ENCODE peak calls at places on chromosomes 2 and 18, in six cellular contexts. A is body of pancreas, C is suprapubic skin, N is pancreas, I is B cell, W is transverse colon. E is an unnamed sample.

GRCh38 chr2:157480182-157480961 is 36.5 kb upstream of the CYTIP start:
- DNase-seq in A (peak), C (no peak), N (peak), I (no peak), W (peak), E (peak)

GRCh38 chr2:20015482-20016083 is 3.1 kb upstream of the MATN3 start:
- DNase-seq in A (no peak), C (no peak), N (no peak), I (no peak), W (no peak), E (peak)

GRCh38 chr2:72415256-72415655 is 267.6 kb upstream of the CYP26B1 start:
- DNase-seq in A (no peak), C (no peak), N (no peak), I (no peak), W (no peak), E (peak)

GRCh38 chr18:40314199-40314598 is 1640.8 kb upstream of the PIK3C3 start:
- DNase-seq in A (no peak), C (no peak), N (no peak), I (no peak), W (no peak), E (no peak)

GRCh38 chr2:202109737-202110184 is 36.7 kb downstream of the KIAA2012 start:
- DNase-seq in A (peak), C (no peak), N (no peak), I (no peak), W (no peak), E (peak)

GRCh38 chr2:223247136-223247535 is 195.1 kb downstream of the KCNE4 start:
- DNase-seq in A (no peak), C (no peak), N (no peak), I (no peak), W (no peak), E (peak)

GRCh38 chr2:109206569-109207145 is 77.7 kb downstream of the SH3RF3 start:
- DNase-seq in A (no peak), C (peak), N (no peak), I (no peak), W (no peak), E (no peak)

GRCh38 chr2:130877258-130877657 is 40.5 kb downstream of the ARHGEF4 start:
- DNase-seq in A (no peak), C (no peak), N (no peak), I (no peak), W (no peak), E (no peak)

GRCh38 chr18:77059294-77059916 is 73.2 kb downstream of the MBP start:
- DNase-seq in A (peak), C (no peak), N (no peak), I (no peak), W (no peak), E (no peak)

GRCh38 chr18:477565-477964 is 22.9 kb downstream of the COLEC12 start:
- DNase-seq in A (peak), C (no peak), N (peak), I (no peak), W (no peak), E (no peak)

GRCh38 chr18:31162419-31162793 is 250 bp downstream of the DSC1 start:
- DNase-seq in A (no peak), C (no peak), N (no peak), I (no peak), W (no peak), E (no peak)

GRCh38 chr2:236826727-236827126 is 257.1 kb downstream of the ACKR3 start:
- DNase-seq in A (no peak), C (peak), N (no peak), I (no peak), W (no peak), E (no peak)

GRCh38 chr2:54287532-54287931 is 31.5 kb upstream of the TSPYL6 start:
- DNase-seq in A (no peak), C (no peak), N (no peak), I (no peak), W (no peak), E (no peak)

GRCh38 chr18:35114305-35114704 is 73.1 kb downstream of the MAPRE2 start:
- DNase-seq in A (no peak), C (no peak), N (no peak), I (no peak), W (no peak), E (no peak)

GRCh38 chr2:234649951-234650350 is 153.1 kb upstream of the ARL4C start:
- DNase-seq in A (no peak), C (no peak), N (no peak), I (no peak), W (no peak), E (no peak)

GRCh38 chr2:159712929-159713575 is 746 bp downstream of the MARCHF7 start:
- DNase-seq in A (no peak), C (no peak), N (no peak), I (no peak), W (no peak), E (no peak)

GRCh38 chr2:140863713-140864112 is 1267.1 kb downstream of the LRP1B start:
- DNase-seq in A (no peak), C (no peak), N (no peak), I (no peak), W (no peak), E (no peak)

GRCh38 chr2:203583084-203583695 is 48.1 kb upstream of the RAPH1 start:
- DNase-seq in A (no peak), C (no peak), N (no peak), I (no peak), W (no peak), E (no peak)

GRCh38 chr18:1663879-1664705 is 759.4 kb downstream of the ADCYAP1 start:
- DNase-seq in A (peak), C (peak), N (peak), I (no peak), W (peak), E (no peak)

GRCh38 chr18:76484749-76485387 is 10.2 kb downstream of the ZNF516 start:
- DNase-seq in A (no peak), C (no peak), N (no peak), I (no peak), W (no peak), E (no peak)

GRCh38 chr2:216877085-216877484 is 17.2 kb upstream of the TNP1 start:
- DNase-seq in A (no peak), C (no peak), N (no peak), I (no peak), W (no peak), E (no peak)

GRCh38 chr2:41965886-41966285 is 81.9 kb upstream of the PKDCC start:
- DNase-seq in A (peak), C (no peak), N (no peak), I (no peak), W (peak), E (no peak)

GRCh38 chr18:38244360-38244940 is 678.9 kb upstream of the CELF4 start:
- DNase-seq in A (no peak), C (no peak), N (no peak), I (no peak), W (no peak), E (no peak)

GRCh38 chr2:82795446-82795845 is 1663.6 kb downstream of the SUCLG1 start:
- DNase-seq in A (no peak), C (no peak), N (no peak), I (no peak), W (no peak), E (no peak)

GRCh38 chr2:38750011-38750792 is 959 bp downstream of the SRSF7 start:
- DNase-seq in A (peak), C (no peak), N (peak), I (peak), W (peak), E (no peak)

GRCh38 chr18:60113396-60113795 is 213.6 kb downstream of the PMAIP1 start:
- DNase-seq in A (no peak), C (no peak), N (no peak), I (no peak), W (no peak), E (no peak)

GRCh38 chr18:54712315-54712714 is 116.0 kb upstream of the RAB27B start:
- DNase-seq in A (no peak), C (no peak), N (no peak), I (no peak), W (peak), E (no peak)

GRCh38 chr18:70234667-70235459 is 29.4 kb upstream of the RTTN start:
- DNase-seq in A (no peak), C (no peak), N (no peak), I (no peak), W (no peak), E (no peak)

GRCh38 chr18:70233974-70234373 is 28.5 kb upstream of the RTTN start:
- DNase-seq in A (no peak), C (no peak), N (no peak), I (no peak), W (no peak), E (no peak)

GRCh38 chr18:70232251-70232650 is 26.8 kb upstream of the RTTN start:
- DNase-seq in A (no peak), C (no peak), N (no peak), I (no peak), W (no peak), E (no peak)

GRCh38 chr18:70235478-70235877 is 30.0 kb upstream of the RTTN start:
- DNase-seq in A (no peak), C (no peak), N (no peak), I (no peak), W (no peak), E (no peak)
- TF ChIP-seq CTCF in A (no peak), C (no peak), N (no peak), I (no peak), W (no peak), E (no peak)

GRCh38 chr2:232387451-232388171 is 9.1 kb downstream of the ALPP start:
- DNase-seq in A (no peak), C (no peak), N (no peak), I (no peak), W (no peak), E (no peak)

GRCh38 chr2:232384466-232384865 is 5.9 kb downstream of the ALPP start:
- DNase-seq in A (no peak), C (no peak), N (no peak), I (no peak), W (no peak), E (no peak)

GRCh38 chr2:232386490-232386739 is 7.9 kb downstream of the ALPP start:
- DNase-seq in A (no peak), C (no peak), N (no peak), I (no peak), W (no peak), E (no peak)

GRCh38 chr2:232386740-232387450 is 8.3 kb downstream of the ALPP start:
- DNase-seq in A (no peak), C (no peak), N (no peak), I (no peak), W (no peak), E (no peak)

DNA sequence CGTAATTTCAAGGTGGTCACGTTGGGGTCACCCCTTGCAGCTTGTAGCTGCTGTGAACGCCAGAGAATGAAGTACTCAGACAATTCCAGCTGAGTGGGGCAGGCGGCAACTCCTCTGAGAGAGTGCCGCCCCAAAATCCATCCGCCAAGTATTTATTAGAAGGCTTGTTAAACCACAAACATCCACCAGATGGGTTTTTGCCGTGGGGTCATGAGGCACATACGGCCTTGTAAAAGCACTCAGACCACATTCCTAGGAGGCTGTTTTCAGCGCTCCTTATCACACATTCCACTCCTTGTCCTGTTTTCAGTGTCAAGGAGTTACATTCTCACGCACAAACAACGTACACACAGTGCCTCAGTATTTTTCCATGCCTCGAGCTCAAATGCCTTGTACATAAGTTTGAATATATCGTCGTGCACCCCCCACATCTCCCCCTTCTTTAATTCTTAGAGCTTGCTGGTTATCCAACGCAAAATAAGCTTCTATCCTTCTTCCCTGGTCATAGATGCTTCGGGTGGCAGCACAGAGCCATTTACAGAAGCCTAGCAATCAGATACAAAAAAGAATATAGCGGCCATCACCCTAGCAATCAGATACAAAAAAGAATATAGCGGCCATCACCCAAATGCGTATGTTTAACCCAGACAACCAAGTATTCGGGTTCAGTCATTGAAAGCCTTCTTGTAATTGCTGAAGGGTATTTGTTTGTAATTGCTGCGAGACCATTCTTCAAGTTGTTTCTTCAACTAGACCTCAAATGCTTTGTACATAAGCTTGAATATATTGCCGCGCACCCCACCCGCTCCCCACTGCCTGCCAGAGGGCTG is 7.3 kb downstream of the ALPP start:
- DNase-seq in A (no peak), C (no peak), N (no peak), I (no peak), W (no peak), E (peak)
- TF ChIP-seq CTCF in A (no peak), C (no peak), N (no peak), I (no peak), W (no peak), E (no peak)

GRCh38 chr2:205685314-205686230 is 3.3 kb downstream of the NRP2 start:
- DNase-seq in A (peak), C (no peak), N (no peak), I (no peak), W (no peak), E (no peak)
- TF ChIP-seq CTCF in A (no peak), C (no peak), N (no peak), I (no peak), W (no peak), E (no peak)

DNA sequence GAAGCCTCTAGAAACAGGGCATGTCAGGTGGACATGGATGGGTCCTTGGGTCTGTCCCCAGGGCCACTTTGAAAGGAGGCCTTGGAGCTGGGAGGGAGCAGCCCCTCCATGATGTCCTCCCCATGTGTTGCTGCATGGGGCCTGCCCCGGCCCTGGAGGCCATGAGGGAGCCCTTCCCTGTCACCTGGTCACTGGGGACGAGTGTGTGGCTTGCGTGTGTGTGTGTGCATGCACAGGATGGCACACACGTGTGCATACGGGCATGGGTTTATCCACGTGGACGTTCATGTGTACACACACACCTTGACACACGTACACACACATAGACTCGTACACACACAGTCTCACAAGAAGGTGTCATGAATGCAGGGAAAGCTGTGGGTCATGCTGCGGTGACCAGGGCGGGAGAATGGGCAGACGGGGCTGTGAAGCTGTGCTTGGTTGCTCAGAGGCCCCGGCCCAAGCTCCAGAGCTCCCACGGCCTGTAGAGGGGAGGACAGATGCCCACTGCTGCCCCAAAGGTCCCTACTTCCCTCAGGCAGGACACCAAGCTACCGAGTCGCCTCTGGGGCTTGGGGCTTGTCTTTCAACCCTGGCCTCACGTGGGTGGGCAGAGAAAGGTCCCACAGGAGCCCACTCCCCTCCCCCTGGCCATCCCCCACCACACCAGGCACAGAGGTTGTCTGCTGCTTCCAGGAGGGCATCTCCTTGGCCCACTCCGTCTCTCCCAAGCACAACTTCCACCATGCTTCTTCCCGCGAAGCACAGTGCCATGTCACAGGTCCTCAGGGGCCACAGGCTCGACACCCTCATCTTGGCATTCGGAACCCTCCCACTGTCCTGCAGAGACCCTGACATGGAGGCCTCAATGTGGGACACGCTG is 42.3 kb upstream of the GPC1 start:
- DNase-seq in A (peak), C (peak), N (peak), I (peak), W (no peak), E (no peak)
- TF ChIP-seq CTCF in A (no peak), C (no peak), N (no peak), I (no peak), W (no peak), E (no peak)

GRCh38 chr2:128607440-128607839 is 288.8 kb upstream of the HS6ST1 start:
- DNase-seq in A (no peak), C (peak), N (no peak), I (no peak), W (no peak), E (no peak)

GRCh38 chr2:128607981-128608506 is 289.4 kb upstream of the HS6ST1 start:
- DNase-seq in A (no peak), C (peak), N (no peak), I (no peak), W (no peak), E (no peak)

GRCh38 chr2:128610496-128610895 is 291.8 kb upstream of the HS6ST1 start:
- DNase-seq in A (no peak), C (peak), N (no peak), I (no peak), W (no peak), E (no peak)

GRCh38 chr2:128606837-128607236 is 288.2 kb upstream of the HS6ST1 start:
- DNase-seq in A (no peak), C (peak), N (no peak), I (no peak), W (no peak), E (no peak)

GRCh38 chr2:128608911-128609880 is 290.5 kb upstream of the HS6ST1 start:
- DNase-seq in A (no peak), C (peak), N (no peak), I (no peak), W (no peak), E (no peak)
- TF ChIP-seq CTCF in A (no peak), C (no peak), N (no peak), I (no peak), W (no peak), E (no peak)

DNA sequence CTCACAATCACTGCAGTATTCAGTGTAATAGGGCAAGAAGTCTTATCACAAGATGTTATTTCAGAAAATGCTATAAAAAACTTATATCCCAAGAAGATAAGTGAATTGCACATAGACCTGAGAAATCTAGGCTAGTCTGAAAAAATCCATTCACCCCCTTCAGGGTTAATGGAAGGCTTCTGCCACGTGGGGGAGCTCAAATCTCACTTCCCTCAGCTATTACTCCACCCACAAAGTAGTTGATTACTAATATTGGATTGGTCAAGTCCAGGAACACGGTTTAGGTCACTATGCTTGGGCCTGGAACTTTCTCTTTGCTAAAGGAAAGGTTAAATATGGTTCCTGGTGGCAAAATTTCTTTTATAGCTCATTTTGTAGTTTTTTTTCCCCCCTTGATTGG is 51.2 kb upstream of the ADAM23 start:
- DNase-seq in A (peak), C (no peak), N (no peak), I (no peak), W (no peak), E (no peak)
- TF ChIP-seq CTCF in A (no peak), C (no peak), N (no peak), I (peak), W (peak), E (peak)

GRCh38 chr2:96684883-96685282 is 42.3 kb downstream of the FER1L5 start:
- DNase-seq in A (peak), C (no peak), N (no peak), I (no peak), W (no peak), E (no peak)

GRCh38 chr2:96687266-96687665 is 44.7 kb downstream of the FER1L5 start:
- DNase-seq in A (no peak), C (no peak), N (no peak), I (no peak), W (no peak), E (no peak)

GRCh38 chr2:96685285-96685591 is 42.7 kb downstream of the FER1L5 start:
- DNase-seq in A (peak), C (no peak), N (no peak), I (no peak), W (no peak), E (no peak)

GRCh38 chr2:96683972-96684820 is 41.6 kb downstream of the FER1L5 start:
- DNase-seq in A (peak), C (no peak), N (no peak), I (no peak), W (no peak), E (no peak)

DNA sequence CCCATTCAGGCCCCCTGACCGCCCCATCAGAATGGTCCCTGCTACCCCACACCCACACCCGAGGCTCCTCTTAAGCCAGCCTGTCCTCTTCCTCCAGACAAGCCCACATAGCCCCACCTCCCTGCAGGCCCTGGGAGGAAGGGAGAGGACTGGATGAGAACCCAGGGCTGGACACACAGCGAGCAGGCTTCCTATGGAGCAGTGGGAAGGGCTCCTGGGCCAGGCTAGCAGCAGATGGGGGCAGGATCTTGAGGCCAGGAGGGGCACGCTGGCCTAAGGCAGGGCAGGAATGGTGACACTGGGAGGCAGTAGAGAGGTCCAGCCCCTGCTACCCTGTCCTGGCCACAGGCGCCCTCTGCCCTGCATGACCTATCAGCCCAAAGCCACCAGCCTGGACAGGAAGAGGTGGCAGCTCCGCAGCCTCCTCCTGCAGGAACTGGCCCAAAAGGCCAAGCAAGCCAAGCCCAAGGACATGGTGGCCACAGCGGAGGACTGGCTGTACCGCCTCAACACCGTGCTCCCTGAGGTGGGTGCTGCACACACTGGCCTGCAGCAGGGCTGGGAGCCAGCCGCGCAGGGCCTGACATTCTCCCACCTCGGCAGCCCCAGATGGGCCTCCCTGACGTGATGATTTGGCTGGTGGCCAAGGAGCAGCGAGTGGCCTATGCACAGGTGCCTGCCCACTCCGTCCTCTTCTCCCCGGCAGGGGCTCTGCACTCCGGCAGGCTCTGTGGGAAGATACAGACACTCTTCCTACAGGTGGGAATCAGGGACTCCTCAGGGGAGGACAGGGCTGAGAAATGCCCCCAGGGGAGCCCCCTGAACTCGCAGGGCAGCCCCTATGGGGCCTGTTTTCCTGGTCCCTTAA is 43.3 kb downstream of the FER1L5 start:
- DNase-seq in A (peak), C (no peak), N (peak), I (no peak), W (no peak), E (no peak)
- TF ChIP-seq CTCF in A (no peak), C (no peak), N (no peak), I (no peak), W (no peak), E (no peak)

E was measured in AG09319.